ENCODE peak calls at places on chromosome 14, in nine cellular contexts. A is right cardiac atrium, K is transverse colon, F is lower lobe of right lung, B is right atrium auricular region, U is stomach, I is cardiac muscle cell, D is NT2/D1, W is esophagus squamous epithelium. N is an unnamed sample.
A peak's percentile ranks its signal among the peaks of the same experiment; 100 is the strongest.

GRCh38 chr14:37369446-37369845 is 171.7 kb downstream of the MIPOL1 start:
- DNase-seq in B (no peak), D (no peak), K (no peak), F (no peak), W (no peak), U (no peak), I (no peak), A (no peak), N (no peak)

GRCh38 chr14:60790850-60791249 is 56.3 kb downstream of the MNAT1 start:
- DNase-seq in U (no peak), I (no peak), W (no peak), K (no peak), A (no peak), F (no peak), B (no peak), D (no peak), N (no peak)

GRCh38 chr14:86838363-86838762 is 1154.6 kb downstream of the GALC start:
- DNase-seq in B (no peak), F (no peak), U (no peak), W (no peak), I (no peak), D (no peak), A (no peak), K (no peak), N (no peak)

GRCh38 chr14:50821471-50822464 is 9.2 kb downstream of the NIN start:
- DNase-seq in K (peak; percentile 60), I (no peak), W (no peak), A (peak; percentile 30), B (no peak), D (no peak), F (peak; percentile 79), U (peak; percentile 41), N (no peak)

GRCh38 chr14:35213869-35214387 is 78.3 kb upstream of the PSMA6 start:
- DNase-seq in W (no peak), B (no peak), D (no peak), K (no peak), U (no peak), F (no peak), A (no peak), I (peak; percentile 47), N (no peak)

GRCh38 chr14:94051115-94051514 is 25.0 kb downstream of the OTUB2 start:
- DNase-seq in A (no peak), W (no peak), K (peak; percentile 56), U (peak; percentile 45), I (peak; percentile 66), B (peak; percentile 59), D (no peak), F (no peak), N (no peak)

GRCh38 chr14:49900973-49901372 is 8.1 kb downstream of the ARF6 start:
- DNase-seq in U (no peak), F (no peak), W (no peak), K (no peak), B (no peak), I (no peak), D (no peak), A (no peak), N (no peak)

GRCh38 chr14:33876274-33876673 is 74.6 kb downstream of the EGLN3 start:
- DNase-seq in W (no peak), I (no peak), U (no peak), D (no peak), F (no peak), B (no peak), A (no peak), K (no peak), N (no peak)

GRCh38 chr14:101408077-101408831 is 153.0 kb upstream of the DIO3 start:
- DNase-seq in W (no peak), A (no peak), F (no peak), U (no peak), K (no peak), B (no peak), D (no peak), I (peak; percentile 69), N (peak; percentile 39)

GRCh38 chr14:27750096-27750495 is 1016.5 kb upstream of the FOXG1 start:
- DNase-seq in A (no peak), D (no peak), U (no peak), W (no peak), I (no peak), B (no peak), K (no peak), F (no peak), N (no peak)

GRCh38 chr14:47438650-47439140 is 236.7 kb downstream of the MDGA2 start:
- DNase-seq in D (no peak), B (no peak), K (no peak), F (no peak), I (peak; percentile 0), A (no peak), U (no peak), W (no peak), N (no peak)

GRCh38 chr14:20454645-20455354 is at the start of the genes APEX1 and OSGEP:
- DNase-seq in B (peak; percentile 100), D (peak; percentile 96), U (peak; percentile 98), A (peak; percentile 99), K (peak; percentile 99), I (peak; percentile 100), W (peak; percentile 94), F (peak; percentile 99), N (peak; percentile 99)

GRCh38 chr14:49982522-49982951 is 89.7 kb downstream of the ARF6 start:
- DNase-seq in D (no peak), U (no peak), A (peak; percentile 40), K (no peak), B (peak; percentile 71), W (no peak), I (peak; percentile 92), F (no peak), N (no peak)

GRCh38 chr14:20683125-20683895 is 1.1 kb upstream of the RNASE4 start:
- DNase-seq in F (peak; percentile 75), I (peak; percentile 92), U (peak; percentile 69), A (peak; percentile 78), D (no peak), B (peak; percentile 80), W (no peak), K (peak; percentile 83), N (peak; percentile 44)

DNA sequence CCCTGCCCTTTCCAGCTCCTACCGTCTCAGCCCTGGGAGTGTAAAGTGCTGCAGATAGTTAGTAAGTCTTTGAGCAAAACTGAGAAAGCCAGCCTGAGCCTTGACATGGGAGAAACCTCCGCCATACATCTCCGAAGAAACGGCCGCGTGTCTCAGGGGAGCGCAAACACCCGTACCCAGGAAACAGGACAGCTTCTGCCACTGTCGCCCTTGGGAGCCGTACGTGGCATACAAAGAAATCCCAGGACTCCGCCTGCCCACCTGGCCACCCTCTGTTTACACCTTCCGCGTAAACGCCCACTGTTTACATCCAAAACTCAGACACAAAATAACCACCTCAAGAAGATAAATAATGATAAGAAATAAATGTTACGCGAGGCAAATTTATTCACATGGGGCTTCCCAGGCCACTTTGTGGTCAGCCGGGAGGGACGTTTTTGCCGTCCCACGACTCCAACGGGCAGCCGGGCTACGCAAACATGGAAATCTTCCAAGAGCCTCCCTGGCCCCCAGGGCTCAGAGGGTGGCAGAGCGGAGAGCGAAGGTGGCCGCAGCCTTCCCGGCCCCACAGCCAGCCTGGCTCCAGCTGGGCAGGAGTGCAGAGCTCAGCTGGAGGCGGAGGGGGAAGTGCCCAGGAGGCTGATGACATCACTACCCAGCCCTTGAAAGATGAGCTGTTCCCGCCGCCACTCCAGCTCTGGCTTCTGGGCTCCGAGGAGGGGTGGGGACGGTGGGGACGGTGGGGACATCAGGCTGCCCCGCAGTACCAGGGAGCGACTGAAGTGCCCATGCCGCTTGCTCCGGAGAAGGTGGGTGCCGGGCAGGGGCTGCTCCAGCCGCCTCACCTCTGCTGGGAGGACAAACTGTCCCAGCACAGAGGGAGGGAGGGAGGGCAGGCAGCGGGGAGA is at the start of gene BDKRB2:
- DNase-seq in W (no peak), A (peak; percentile 62), D (peak; percentile 23), F (peak; percentile 73), K (peak; percentile 82), I (peak; percentile 82), B (peak; percentile 76), U (peak; percentile 72), N (peak; percentile 60)
- H3K4me3 ChIP-seq in W (peak within 1 kb of the TSS; percentile 65), A (peak within 1 kb of the TSS; percentile 2), D (peak within 1 kb of the TSS; percentile 41), F (peak within 1 kb of the TSS; percentile 45), K (peak within 1 kb of the TSS; percentile 25), I (peak within 1 kb of the TSS; percentile 20), B (peak within 1 kb of the TSS; percentile 43), U (peak within 1 kb of the TSS; percentile 44), N (peak within 1 kb of the TSS; percentile 31)

DNA sequence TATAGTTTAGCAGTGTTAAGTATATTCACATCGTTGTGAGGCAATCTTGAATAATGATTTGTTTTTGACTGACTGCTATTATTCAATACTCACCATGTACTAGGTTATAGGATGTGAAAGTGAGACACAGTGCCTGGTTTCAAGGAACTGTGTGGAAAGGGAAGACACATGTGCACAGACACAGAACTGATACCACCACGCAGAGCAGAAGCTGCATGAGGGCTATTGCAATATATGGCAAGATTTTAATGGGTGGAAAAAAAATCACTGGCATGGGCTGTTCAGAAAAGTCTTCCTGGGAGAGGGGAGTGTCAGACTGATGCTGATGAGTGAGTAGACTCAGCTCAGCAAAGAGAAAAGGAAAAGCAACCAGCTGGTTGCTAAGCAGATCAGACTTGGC is 10.4 kb downstream of the SLC7A8 start:
- DNase-seq in I (no peak), A (no peak), F (no peak), W (no peak), D (no peak), U (no peak), B (no peak), K (no peak), N (no peak)
- H3K4me1 ChIP-seq in I (peaks cover 23% of the 10 kb centered on the region), A (no peaks in the 10 kb centered on the region), F (peaks cover 46% of the 10 kb centered on the region), W (peaks cover 61% of the 10 kb centered on the region), D (peaks cover 6% of the 10 kb centered on the region), U (peaks cover 27% of the 10 kb centered on the region), B (peaks cover 8% of the 10 kb centered on the region), K (peaks cover 36% of the 10 kb centered on the region), N (peaks cover 32% of the 10 kb centered on the region)

DNA sequence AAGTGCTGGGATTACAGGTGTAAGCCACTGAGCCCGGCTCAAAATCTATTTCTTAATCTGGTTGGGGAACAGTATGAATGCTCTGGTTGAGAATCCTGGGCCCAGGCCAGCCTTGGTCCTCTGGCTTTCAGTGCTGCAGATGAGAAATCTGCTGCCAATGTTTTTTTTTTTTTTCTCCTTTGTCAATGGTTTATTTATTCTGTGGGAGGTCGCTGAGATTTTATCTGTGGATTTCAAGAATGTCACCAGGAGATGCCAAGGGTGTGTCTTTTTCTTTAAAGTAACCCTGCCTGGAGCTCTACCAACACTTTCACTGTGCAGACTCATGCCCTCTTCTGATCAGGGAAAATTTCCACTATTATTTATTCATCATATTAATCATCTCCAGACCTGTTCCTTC is 3.6 kb downstream of the SLC25A29 start:
- DNase-seq in K (no peak), A (no peak), I (no peak), F (no peak), W (no peak), U (peak; percentile 50), B (no peak), D (no peak), N (no peak)
- H3K4me3 ChIP-seq in K (no peak overlapping the region), A (no peak overlapping the region), I (no peak overlapping the region), F (no peak overlapping the region), W (no peak overlapping the region), U (no peak overlapping the region), B (no peak overlapping the region), D (no peak overlapping the region), N (no peak overlapping the region)

DNA sequence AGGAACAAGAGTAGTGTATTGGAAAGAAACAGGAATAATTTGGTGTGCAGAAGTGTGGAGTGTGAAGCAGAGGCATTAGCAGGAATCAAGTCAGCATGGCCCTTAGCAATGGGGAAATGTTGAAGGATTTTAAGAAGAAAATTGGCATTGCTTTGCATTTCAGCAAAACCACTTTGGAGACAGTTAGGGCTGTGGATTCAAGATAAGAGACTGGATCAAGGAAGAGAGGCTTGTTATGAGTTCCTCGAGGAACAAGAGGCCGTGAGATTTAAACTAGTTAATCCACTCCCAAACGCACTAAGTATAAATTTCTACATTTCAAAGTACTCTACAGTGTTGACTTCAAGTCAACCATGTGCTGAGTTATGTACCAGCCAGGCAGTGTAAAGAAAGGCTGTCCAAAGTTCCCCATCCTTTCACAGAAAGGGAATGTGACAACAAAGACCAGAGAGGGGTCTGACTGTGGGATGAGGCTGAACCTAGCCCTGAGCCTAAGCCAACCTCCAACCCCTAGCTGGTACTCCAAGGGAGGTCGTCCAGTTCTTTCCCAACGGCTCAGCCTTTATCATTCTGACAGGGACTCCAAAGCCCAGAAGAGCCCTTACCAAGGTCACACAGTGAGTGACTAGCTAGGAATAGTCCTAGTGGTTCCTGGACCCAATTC is 91.2 kb upstream of the BMP4 start:
- DNase-seq in K (no peak), F (no peak), U (no peak), W (no peak), B (no peak), D (no peak), I (no peak), A (no peak), N (no peak)
- H3K4me1 ChIP-seq in K (peaks cover 12% of the 10 kb centered on the region), F (no peaks in the 10 kb centered on the region), U (no peaks in the 10 kb centered on the region), W (no peaks in the 10 kb centered on the region), B (no peaks in the 10 kb centered on the region), D (no peaks in the 10 kb centered on the region), I (no peaks in the 10 kb centered on the region), A (no peaks in the 10 kb centered on the region), N (no peaks in the 10 kb centered on the region)

N was measured in gastrocnemius medialis.